ENCODE peak calls at places on chromosomes 12 and 14, in five cellular contexts. X is PC-9, S is GM23338, C is Caco-2, I is lung. R is an unnamed sample. For H3K27me3 and H3K4me1, the result is how much of the 10 kb centered on the place peaks cover.

GRCh38 chr12:88468546-88468945 is 111.7 kb downstream of the KITLG start:
- DNase-seq in X (no peak), C (no peak), S (no peak), I (no peak), R (no peak)

GRCh38 chr12:108377260-108377659 is 38.1 kb upstream of the CMKLR1 start:
- DNase-seq in X (no peak), S (no peak), I (no peak), C (no peak), R (no peak)

GRCh38 chr12:66107451-66107915 is 23.1 kb downstream of the LLPH start:
- DNase-seq in S (peak), X (peak), C (peak), I (peak), R (peak)

GRCh38 chr12:12718382-12718761 is 1.2 kb downstream of the CDKN1B start:
- DNase-seq in X (no peak), I (peak), C (no peak), S (no peak), R (no peak)

GRCh38 chr14:102593841-102594170 is 1.4 kb downstream of the RCOR1 start:
- DNase-seq in I (no peak), X (no peak), C (no peak), S (no peak), R (no peak)

GRCh38 chr12:107399061-107399460 is 286.5 kb upstream of the PWP1 start:
- DNase-seq in C (no peak), I (no peak), S (peak), X (no peak), R (no peak)

GRCh38 chr14:69355955-69356321 is 42.2 kb downstream of the ERH start:
- DNase-seq in C (no peak), S (no peak), X (no peak), I (no peak), R (peak)

GRCh38 chr14:22613736-22614239 is 15.7 kb downstream of the ABHD4 start:
- DNase-seq in S (no peak), C (no peak), X (no peak), I (no peak), R (no peak)

GRCh38 chr14:94009767-94010166 is 12.7 kb downstream of the CCDC197 start:
- DNase-seq in S (no peak), X (no peak), I (no peak), C (no peak), R (no peak)

GRCh38 chr14:77123381-77124344 is 17.9 kb downstream of the ZDHHC22 start:
- DNase-seq in C (peak), S (no peak), X (peak), I (peak), R (no peak)

GRCh38 chr12:122943196-122943595 is 23.1 kb downstream of the ABCB9 start:
- DNase-seq in S (no peak), X (no peak), I (no peak), C (no peak), R (no peak)

GRCh38 chr14:24251880-24252288 is 9.5 kb upstream of the TINF2 start:
- DNase-seq in C (no peak), X (peak), S (peak), I (no peak), R (no peak)

GRCh38 chr12:51536159-51536558 is 54.9 kb upstream of the SCN8A start:
- DNase-seq in C (no peak), I (no peak), S (peak), X (no peak), R (no peak)

GRCh38 chr12:82524636-82525035 is 162.1 kb upstream of the TMTC2 start:
- DNase-seq in S (no peak), C (no peak), I (no peak), X (no peak), R (no peak)

GRCh38 chr12:109589240-109589590 is 15.6 kb downstream of the MVK start:
- DNase-seq in X (no peak), C (no peak), I (no peak), S (no peak), R (no peak)

GRCh38 chr12:109592195-109592904 is 18.8 kb downstream of the MVK start:
- DNase-seq in X (no peak), C (no peak), S (no peak), I (no peak), R (no peak)

GRCh38 chr12:109589691-109590245 is 16.2 kb downstream of the MVK start:
- DNase-seq in I (no peak), S (no peak), C (no peak), X (no peak), R (no peak)

GRCh38 chr12:109590566-109590965 is 17.0 kb downstream of the MVK start:
- DNase-seq in C (no peak), X (no peak), S (no peak), I (no peak), R (no peak)

GRCh38 chr12:109591041-109591440 is 17.4 kb downstream of the MVK start:
- DNase-seq in C (no peak), S (no peak), X (no peak), I (no peak), R (no peak)
- H3K27me3 ChIP-seq in C (under half), S (under half), X (under half), I (under half), R (under half)

GRCh38 chr14:64709126-64709525 is 4.9 kb downstream of the PLEKHG3 start:
- DNase-seq in I (no peak), S (no peak), X (no peak), C (no peak), R (no peak)

GRCh38 chr14:64707661-64708060 is 3.4 kb downstream of the PLEKHG3 start:
- DNase-seq in X (no peak), S (no peak), C (peak), I (no peak), R (no peak)

GRCh38 chr14:64713677-64714076 is 9.5 kb downstream of the PLEKHG3 start:
- DNase-seq in X (no peak), I (no peak), C (no peak), S (no peak), R (no peak)

GRCh38 chr14:64708148-64709004 is 4.2 kb downstream of the PLEKHG3 start:
- DNase-seq in I (no peak), X (peak), C (peak), S (peak), R (no peak)

DNA sequence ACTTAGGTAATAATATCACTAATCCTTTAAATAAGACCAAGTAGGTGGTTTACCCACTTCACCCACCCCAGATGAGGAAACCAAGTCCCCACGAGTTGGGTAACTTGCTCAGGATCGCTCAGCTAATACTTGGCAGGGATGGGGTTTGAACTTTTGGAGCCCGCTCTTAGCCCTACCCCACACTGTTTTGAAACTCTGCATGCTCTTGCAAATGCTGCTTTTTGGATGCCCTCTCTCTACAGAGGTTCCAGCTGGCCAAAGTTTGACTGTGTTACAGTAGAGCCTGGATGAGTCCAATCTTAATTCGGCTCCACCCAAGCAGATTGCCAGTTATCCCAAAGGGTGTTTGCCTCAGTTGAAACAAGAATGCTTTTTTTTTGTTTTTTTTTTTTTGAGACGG is 6.8 kb downstream of the PLEKHG3 start:
- DNase-seq in S (no peak), X (no peak), I (no peak), C (no peak), R (peak)
- H3K4me1 ChIP-seq in S (half or more), X (under half), I (under half), C (under half), R (half or more)

DNA sequence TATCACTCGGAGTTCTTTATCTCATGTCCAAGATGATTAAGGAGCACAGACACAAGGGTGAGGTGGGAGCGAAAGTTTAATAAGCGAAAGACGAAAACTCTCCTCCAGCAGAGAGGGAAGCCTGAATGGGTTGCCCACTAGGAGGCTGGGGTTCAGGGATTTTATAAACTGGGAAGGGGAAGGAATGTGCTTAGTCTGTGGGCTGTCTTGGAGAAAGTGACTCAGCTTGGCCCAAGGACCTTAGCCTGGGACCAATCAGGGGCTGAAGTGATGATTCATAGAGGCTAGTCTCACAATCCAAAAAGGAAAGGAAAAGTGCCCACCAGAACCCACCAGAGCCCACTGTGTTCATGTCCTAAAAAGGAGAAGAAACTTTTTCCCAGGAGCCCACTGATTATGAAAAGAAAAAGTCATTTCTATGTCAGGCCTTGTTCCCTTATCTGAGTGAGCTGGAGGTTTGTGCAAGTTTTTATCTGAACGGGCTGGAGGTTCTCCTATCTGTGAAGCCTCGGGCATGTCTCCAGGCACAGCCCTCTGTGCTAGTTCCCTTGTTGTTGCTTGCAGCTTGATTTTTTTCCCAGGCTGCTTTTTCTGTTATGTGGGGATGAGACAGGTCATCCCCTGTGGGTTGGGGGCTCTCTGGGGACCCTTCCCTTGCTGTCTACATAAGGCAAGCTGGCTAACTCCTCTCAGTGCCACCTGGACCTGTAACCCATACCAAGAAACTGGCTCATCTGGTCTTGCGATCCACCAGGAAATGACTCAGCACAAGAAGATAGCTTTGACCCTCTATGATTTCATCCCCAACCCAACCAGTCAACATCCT is 8.3 kb upstream of the GOLGA5 start:
- DNase-seq in X (peak), I (no peak), C (no peak), S (peak), R (peak)
- TF ChIP-seq CTCF in X (no peak), I (no peak), C (no peak), S (no peak), R (no peak)

GRCh38 chr14:60649815-60650381 is 621 bp upstream of the SIX1 start:
- DNase-seq in C (no peak), I (no peak), X (peak), S (peak), R (no peak)
- H3K27me3 ChIP-seq in C (under half), I (under half), X (under half), S (half or more), R (half or more)

R was measured in right atrium auricular region.